ENCODE peak calls at places on chromosomes 2 and 18, in five cellular contexts. One of them, this sample, is unnamed.

GRCh38 chr18:47730795-47731194 is 199.7 kb downstream of the SMAD2 start:
- DNase-seq in amniotic epithelial cell: no peak
- DNase-seq in HCT116: no peak
- DNase-seq in hippocampal formation: no peak
- DNase-seq in cardiac fibroblast: peak
- DNase-seq in this sample: peak

GRCh38 chr2:237353207-237353606 is 60.8 kb downstream of the COL6A3 start:
- DNase-seq in amniotic epithelial cell: no peak
- DNase-seq in HCT116: no peak
- DNase-seq in hippocampal formation: no peak
- DNase-seq in cardiac fibroblast: no peak
- DNase-seq in this sample: no peak

GRCh38 chr18:4806342-4806741 is 351.2 kb upstream of the DLGAP1 start:
- DNase-seq in amniotic epithelial cell: no peak
- DNase-seq in HCT116: no peak
- DNase-seq in hippocampal formation: no peak
- DNase-seq in cardiac fibroblast: no peak
- DNase-seq in this sample: no peak

GRCh38 chr2:8234253-8234652 is 447.6 kb upstream of the ID2 start:
- DNase-seq in amniotic epithelial cell: no peak
- DNase-seq in HCT116: no peak
- DNase-seq in hippocampal formation: no peak
- DNase-seq in cardiac fibroblast: no peak
- DNase-seq in this sample: no peak

GRCh38 chr18:48997985-48998831 is 47.4 kb upstream of the SMAD7 start:
- DNase-seq in amniotic epithelial cell: peak
- DNase-seq in HCT116: peak
- DNase-seq in hippocampal formation: no peak
- DNase-seq in cardiac fibroblast: peak
- DNase-seq in this sample: peak

GRCh38 chr2:160940699-160941098 is 219.5 kb upstream of the TANK start:
- DNase-seq in amniotic epithelial cell: no peak
- DNase-seq in HCT116: no peak
- DNase-seq in hippocampal formation: no peak
- DNase-seq in cardiac fibroblast: peak
- DNase-seq in this sample: no peak

GRCh38 chr18:23889907-23890306 is 124.6 kb upstream of the TTC39C start:
- DNase-seq in amniotic epithelial cell: no peak
- DNase-seq in HCT116: no peak
- DNase-seq in hippocampal formation: no peak
- DNase-seq in cardiac fibroblast: no peak
- DNase-seq in this sample: no peak

GRCh38 chr2:105308785-105309540 is 20.6 kb downstream of the TGFBRAP1 start:
- DNase-seq in amniotic epithelial cell: peak
- DNase-seq in HCT116: no peak
- DNase-seq in hippocampal formation: peak
- DNase-seq in cardiac fibroblast: no peak
- DNase-seq in this sample: no peak

GRCh38 chr2:128469203-128469602 is 150.5 kb upstream of the HS6ST1 start:
- DNase-seq in amniotic epithelial cell: no peak
- DNase-seq in HCT116: peak
- DNase-seq in hippocampal formation: no peak
- DNase-seq in cardiac fibroblast: peak
- DNase-seq in this sample: no peak

GRCh38 chr2:240624011-240624949 is 1.0 kb upstream of the GPR35 start:
- DNase-seq in amniotic epithelial cell: no peak
- DNase-seq in HCT116: no peak
- DNase-seq in hippocampal formation: no peak
- DNase-seq in cardiac fibroblast: no peak
- DNase-seq in this sample: no peak

GRCh38 chr2:173048901-173049661 is 26.6 kb upstream of the MAP3K20 start:
- DNase-seq in amniotic epithelial cell: peak
- DNase-seq in HCT116: peak
- DNase-seq in hippocampal formation: no peak
- DNase-seq in cardiac fibroblast: peak
- DNase-seq in this sample: peak

GRCh38 chr18:3150274-3150673 is 69.5 kb downstream of the MYOM1 start:
- DNase-seq in amniotic epithelial cell: no peak
- DNase-seq in HCT116: no peak
- DNase-seq in hippocampal formation: no peak
- DNase-seq in cardiac fibroblast: no peak
- DNase-seq in this sample: no peak

GRCh38 chr2:45497355-45497754 is 113.7 kb downstream of the SRBD1 start:
- DNase-seq in amniotic epithelial cell: peak
- DNase-seq in HCT116: no peak
- DNase-seq in hippocampal formation: peak
- DNase-seq in cardiac fibroblast: peak
- DNase-seq in this sample: peak

This sample was measured in astrocyte of the spinal cord.